ENCODE peak calls at places on chromosomes 4 and X, in four cellular contexts. O is stomach, I is HepG2, S is ovary. W is an unnamed sample.

GRCh38 chrX:136162827-136163427 is 15.6 kb downstream of the FHL1 start:
- DNase-seq in O (peak; percentile 50), I (peak; percentile 13), S (peak; percentile 61), W (peak; percentile 66)

GRCh38 chr4:77438549-77438948 is 167.1 kb upstream of the CXCL13 start:
- DNase-seq in O (no peak), I (no peak), S (no peak), W (no peak)

GRCh38 chr4:79917246-79917645 is 155.8 kb downstream of the ANTXR2 start:
- DNase-seq in O (peak; percentile 31), I (peak; percentile 43), S (no peak), W (peak; percentile 22)

GRCh38 chrX:17769701-17770269 is 32.5 kb downstream of the SCML1 start:
- DNase-seq in O (no peak), I (no peak), S (no peak), W (no peak)

GRCh38 chr4:77893451-77893850 is 30.8 kb downstream of the MRPL1 start:
- DNase-seq in O (no peak), I (no peak), S (no peak), W (no peak)

GRCh38 chrX:44898411-44899221 is 25.6 kb downstream of the KDM6A start:
- DNase-seq in O (peak; percentile 57), I (peak; percentile 20), S (no peak), W (no peak)

GRCh38 chrX:39104745-39105144 is 303.5 kb downstream of the MID1IP1 start:
- DNase-seq in O (no peak), I (no peak), S (no peak), W (no peak)

GRCh38 chr4:184529283-184529682 is 54.9 kb upstream of the IRF2 start:
- DNase-seq in O (no peak), I (no peak), S (no peak), W (no peak)

GRCh38 chr4:36399762-36400353 is 118.4 kb downstream of the DTHD1 start:
- DNase-seq in O (no peak), I (peak; percentile 2), S (no peak), W (peak; percentile 11)

GRCh38 chrX:48696301-48697181 is at the start of gene SUV39H1:
- DNase-seq in O (peak; percentile 88), I (peak; percentile 71), S (peak; percentile 90), W (peak; percentile 91)

GRCh38 chrX:103688949-103689348 is 2.5 kb upstream of the MORF4L2 start:
- DNase-seq in O (no peak), I (peak; percentile 21), S (no peak), W (no peak)

GRCh38 chrX:103685396-103685795 is 1.1 kb downstream of the MORF4L2 start:
- DNase-seq in O (no peak), I (no peak), S (no peak), W (no peak)

GRCh38 chrX:103686199-103687072 is at the start of gene MORF4L2:
- DNase-seq in O (peak; percentile 89), I (peak; percentile 96), S (peak; percentile 87), W (peak; percentile 93)

GRCh38 chrX:103687696-103688191 is 1.2 kb upstream of the MORF4L2 start:
- DNase-seq in O (peak; percentile 54), I (peak; percentile 67), S (peak; percentile 80), W (peak; percentile 67)

DNA sequence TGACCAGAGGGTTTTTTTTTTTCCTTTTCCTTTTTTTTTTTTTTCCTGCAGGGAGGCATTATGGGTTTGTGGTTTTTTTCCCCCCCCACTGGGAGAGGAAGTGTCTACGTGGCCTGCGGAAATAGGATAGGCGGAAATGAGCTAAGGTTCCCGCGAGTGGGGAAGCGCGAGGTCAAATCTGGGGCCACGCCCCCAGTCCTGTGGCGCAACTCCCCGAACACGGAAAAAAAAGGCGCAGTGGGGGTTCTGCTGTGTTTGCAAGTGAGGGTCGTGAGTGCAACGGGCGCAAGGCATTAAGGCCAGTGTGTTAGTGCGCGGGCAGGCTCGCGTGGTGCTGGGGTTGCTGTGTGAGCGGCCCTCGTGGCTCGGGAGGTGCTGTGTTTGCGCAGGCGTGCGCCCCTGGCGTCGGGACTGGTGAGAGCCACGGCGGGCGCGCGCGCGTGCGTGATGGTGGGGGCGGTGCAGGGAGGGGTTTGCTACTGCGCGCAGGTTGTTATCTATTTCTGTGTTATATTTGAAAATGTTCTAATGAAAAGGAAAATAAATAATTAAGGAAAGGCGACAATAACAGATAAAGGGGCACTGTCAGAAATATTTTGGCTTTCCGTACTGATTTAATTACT is 685 bp upstream of the MORF4L2 start:
- DNase-seq in O (peak; percentile 89), I (no peak), S (peak; percentile 92), W (peak; percentile 88)
- TF ChIP-seq EP300 in O (no peak), I (peak; percentile 23), S (peak; percentile 5), W (no peak)

DNA sequence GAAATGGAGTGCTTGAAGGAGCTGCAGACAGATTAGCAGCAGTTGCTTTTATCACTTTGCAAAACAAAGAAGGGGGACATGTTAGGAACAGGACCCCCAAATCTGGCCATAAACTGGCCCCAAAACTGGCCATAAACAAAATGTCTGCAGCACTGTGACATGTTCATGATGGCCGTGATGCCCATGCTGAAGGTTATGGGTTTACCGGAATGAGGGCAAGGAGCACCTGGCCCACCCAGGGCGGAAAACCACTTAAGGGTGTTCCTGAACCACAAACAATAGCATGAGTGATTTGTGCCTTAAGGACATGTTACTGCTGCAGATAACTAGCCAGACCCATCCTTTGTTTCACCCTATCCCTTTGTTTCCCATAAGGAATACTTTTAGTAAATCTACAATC is 79.6 kb upstream of the GC start:
- DNase-seq in O (no peak), I (no peak), S (no peak), W (no peak)
- H3K9me3 ChIP-seq in O (peaks cover 33% of the 10 kb centered on the region), I (peaks cover 84% of the 10 kb centered on the region), S (no peaks in the 10 kb centered on the region), W (no peaks in the 10 kb centered on the region)

GRCh38 chr4:6761540-6762243 is 20.8 kb upstream of the KIAA0232 start:
- DNase-seq in O (no peak), I (no peak), S (no peak), W (no peak)
- TF ChIP-seq EP300 in O (no peak), I (no peak), S (no peak), W (no peak)

GRCh38 chr4:120616-121015 is 3.7 kb upstream of the ZNF718 start:
- DNase-seq in O (no peak), I (no peak), S (no peak), W (no peak)
- H3K9me3 ChIP-seq in O (peaks cover 47% of the 10 kb centered on the region), I (peaks cover 94% of the 10 kb centered on the region), S (peaks cover 4% of the 10 kb centered on the region), W (peaks cover 10% of the 10 kb centered on the region)

DNA sequence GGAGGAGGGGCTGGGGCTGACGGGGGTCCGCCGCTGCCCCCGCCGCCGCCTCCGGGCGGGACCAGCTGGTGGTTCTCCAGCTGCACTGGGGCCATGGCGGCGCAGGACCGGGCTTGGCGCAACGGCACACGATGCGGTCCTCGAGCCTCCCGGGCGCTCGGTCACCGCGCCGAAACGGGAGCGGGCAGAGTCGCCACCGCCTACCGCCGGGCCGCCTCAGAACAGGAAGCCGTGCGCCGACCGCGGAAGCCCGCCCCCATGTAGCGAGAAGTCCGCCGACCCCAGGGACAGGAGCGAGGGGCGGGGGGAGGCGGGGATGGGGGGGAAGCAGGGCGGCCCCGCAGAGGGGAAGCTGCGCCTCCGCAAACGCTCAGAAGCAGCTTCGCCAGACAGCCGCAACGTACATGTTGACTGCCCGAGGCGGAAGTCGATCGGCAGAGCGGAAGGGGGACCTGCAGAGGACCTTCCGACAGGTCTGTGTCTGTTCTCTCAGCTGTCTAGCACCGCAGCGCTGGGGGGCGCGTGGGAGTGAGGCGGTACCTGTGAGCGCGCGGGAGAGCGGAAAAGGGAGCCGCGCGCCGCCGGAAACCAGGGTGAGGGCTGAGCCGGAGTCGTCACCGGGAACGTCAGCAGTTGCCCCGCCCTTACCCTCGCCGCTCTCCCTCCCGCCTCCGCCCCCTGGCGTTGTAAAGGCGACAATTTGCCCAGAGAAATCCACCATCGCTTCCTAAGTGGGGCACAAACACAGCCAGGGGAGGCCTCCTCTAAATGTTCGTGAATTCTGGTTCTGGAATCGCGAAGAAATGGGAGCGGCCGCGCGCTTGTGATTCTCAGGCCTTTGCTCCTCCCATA is at the start of gene MED14:
- DNase-seq in O (peak; percentile 86), I (peak; percentile 83), S (peak; percentile 93), W (peak; percentile 93)
- TF ChIP-seq EP300 in O (no peak), I (no peak), S (no peak), W (no peak)

GRCh38 chr4:161189286-161190134 is 974.3 kb downstream of the FSTL5 start:
- DNase-seq in O (no peak), I (no peak), S (no peak), W (no peak)

GRCh38 chr4:161183729-161184128 is 980.1 kb downstream of the FSTL5 start:
- DNase-seq in O (no peak), I (no peak), S (no peak), W (no peak)

GRCh38 chr4:161182913-161183312 is 980.9 kb downstream of the FSTL5 start:
- DNase-seq in O (no peak), I (peak; percentile 22), S (no peak), W (no peak)

GRCh38 chr4:161186750-161187149 is 977.0 kb downstream of the FSTL5 start:
- DNase-seq in O (no peak), I (no peak), S (no peak), W (no peak)

DNA sequence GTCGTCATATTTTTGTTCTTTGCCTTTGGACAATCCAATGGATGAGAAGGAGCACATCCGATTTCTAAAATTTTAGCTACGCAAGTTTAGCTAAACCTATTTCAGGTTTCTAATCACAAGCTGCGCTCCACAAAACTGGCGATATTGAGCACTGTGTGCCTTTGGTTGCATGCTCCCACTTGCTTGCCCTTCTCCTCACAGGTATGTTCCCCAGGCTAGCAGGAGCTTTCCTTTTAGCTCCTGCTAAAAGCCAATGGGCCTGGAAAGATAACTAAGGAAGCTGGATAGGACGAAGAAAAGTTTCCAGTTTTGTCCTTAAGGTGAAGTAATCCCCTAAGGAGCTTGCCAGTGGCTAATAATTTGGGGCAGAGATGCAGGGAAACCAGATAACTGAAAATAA is 975.2 kb downstream of the FSTL5 start:
- DNase-seq in O (no peak), I (no peak), S (no peak), W (no peak)
- H3K9me3 ChIP-seq in O (no peaks in the 10 kb centered on the region), I (no peaks in the 10 kb centered on the region), S (no peaks in the 10 kb centered on the region), W (no peaks in the 10 kb centered on the region)

GRCh38 chrX:129785160-129785947 is 5.6 kb downstream of the SASH3 start:
- DNase-seq in O (no peak), I (no peak), S (peak; percentile 8), W (no peak)

GRCh38 chrX:129783176-129783776 is 3.5 kb downstream of the SASH3 start:
- DNase-seq in O (no peak), I (no peak), S (no peak), W (no peak)

GRCh38 chrX:129788527-129788926 is 8.8 kb downstream of the SASH3 start:
- DNase-seq in O (no peak), I (no peak), S (no peak), W (no peak)

GRCh38 chrX:129787336-129788055 is 7.7 kb downstream of the SASH3 start:
- DNase-seq in O (no peak), I (no peak), S (peak; percentile 2), W (no peak)

DNA sequence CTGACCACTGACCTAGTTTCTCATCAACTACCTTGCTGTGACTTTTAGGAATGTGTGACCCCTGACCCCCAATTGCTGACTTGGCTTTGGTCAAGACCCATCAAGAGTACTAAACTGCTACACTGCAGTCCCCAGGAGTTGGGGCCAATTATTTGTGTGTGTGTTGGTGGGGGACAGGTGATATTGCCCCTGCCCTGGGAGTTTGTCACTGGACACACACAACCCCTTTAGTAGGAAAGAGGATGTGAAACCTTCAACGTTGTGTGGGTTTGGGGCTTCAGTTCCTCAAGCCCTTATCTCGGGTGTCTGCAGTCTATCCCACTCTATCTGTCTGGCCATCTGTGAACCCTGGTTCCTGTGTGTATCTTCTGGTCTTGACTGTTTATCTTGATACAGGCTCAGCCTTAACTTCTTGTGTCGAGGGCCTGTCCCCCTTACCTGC is 6.5 kb downstream of the SASH3 start:
- DNase-seq in O (no peak), I (no peak), S (peak; percentile 3), W (peak; percentile 24)
- TF ChIP-seq EP300 in O (no peak), I (no peak), S (no peak), W (no peak)

W was measured in transverse colon.